ENCODE peak calls at places on chromosomes 16 and 17, in four cellular contexts. One of them, this sample, is unnamed.

GRCh38 chr17:35089846-35090193 is 26.3 kb upstream of the RFFL start:
- DNase-seq in HL-60: peak
- DNase-seq in GM12878: no peak
- DNase-seq in K562: peak
- DNase-seq in this sample: no peak

GRCh38 chr17:79630821-79631639 is 20.2 kb upstream of the RBFOX3 start:
- DNase-seq in HL-60: no peak
- DNase-seq in GM12878: no peak
- DNase-seq in K562: no peak
- DNase-seq in this sample: no peak

GRCh38 chr17:77391668-77392375 is 251.1 kb downstream of the SEC14L1 start:
- DNase-seq in HL-60: no peak
- DNase-seq in GM12878: no peak
- DNase-seq in K562: peak
- DNase-seq in this sample: no peak

GRCh38 chr17:6187836-6188235 is 117.7 kb downstream of the WSCD1 start:
- DNase-seq in HL-60: no peak
- DNase-seq in GM12878: no peak
- DNase-seq in K562: no peak
- DNase-seq in this sample: no peak

GRCh38 chr16:84806256-84806889 is 13.4 kb upstream of the CRISPLD2 start:
- DNase-seq in HL-60: peak
- DNase-seq in GM12878: peak
- DNase-seq in K562: peak
- DNase-seq in this sample: no peak

GRCh38 chr17:40910441-40910841 is 25.4 kb upstream of the KRT20 start:
- DNase-seq in HL-60: no peak
- DNase-seq in GM12878: no peak
- DNase-seq in K562: no peak
- DNase-seq in this sample: no peak

GRCh38 chr16:10120953-10121352 is 61.3 kb downstream of the GRIN2A start:
- DNase-seq in HL-60: no peak
- DNase-seq in GM12878: no peak
- DNase-seq in K562: no peak
- DNase-seq in this sample: no peak

GRCh38 chr17:28527859-28528258 is 21.7 kb downstream of the FOXN1 start:
- DNase-seq in HL-60: no peak
- DNase-seq in GM12878: no peak
- DNase-seq in K562: no peak
- DNase-seq in this sample: no peak

GRCh38 chr16:89599451-89599858 is 14.0 kb upstream of the DPEP1 start:
- DNase-seq in HL-60: no peak
- DNase-seq in GM12878: no peak
- DNase-seq in K562: peak
- DNase-seq in this sample: peak

GRCh38 chr16:25135239-25135878 is 23.8 kb downstream of the LCMT1 start:
- DNase-seq in HL-60: no peak
- DNase-seq in GM12878: no peak
- DNase-seq in K562: no peak
- DNase-seq in this sample: no peak

GRCh38 chr17:57316361-57316760 is 60.0 kb downstream of the MSI2 start:
- DNase-seq in HL-60: no peak
- DNase-seq in GM12878: no peak
- DNase-seq in K562: no peak
- DNase-seq in this sample: no peak

GRCh38 chr17:29682987-29683386 is 60.3 kb upstream of the CORO6 start:
- DNase-seq in HL-60: no peak
- DNase-seq in GM12878: no peak
- DNase-seq in K562: no peak
- DNase-seq in this sample: no peak

GRCh38 chr17:21377821-21378396 is 1.8 kb downstream of the KCNJ12 start:
- DNase-seq in HL-60: no peak
- DNase-seq in GM12878: no peak
- DNase-seq in K562: no peak
- DNase-seq in this sample: no peak

GRCh38 chr17:33416131-33416530 is 123.0 kb upstream of the ASIC2 start:
- DNase-seq in HL-60: no peak
- DNase-seq in GM12878: no peak
- DNase-seq in K562: no peak
- DNase-seq in this sample: no peak

GRCh38 chr17:43338886-43339516 is 59.8 kb upstream of the ARL4D start:
- DNase-seq in HL-60: peak
- DNase-seq in GM12878: no peak
- DNase-seq in K562: no peak
- DNase-seq in this sample: no peak

GRCh38 chr17:49130891-49131290 is 1.7 kb upstream of the B4GALNT2 start:
- DNase-seq in HL-60: no peak
- DNase-seq in GM12878: no peak
- DNase-seq in K562: no peak
- DNase-seq in this sample: no peak

GRCh38 chr17:48522031-48522593 is 8.7 kb downstream of the HOXB1 start:
- DNase-seq in HL-60: no peak
- DNase-seq in GM12878: no peak
- DNase-seq in K562: peak
- DNase-seq in this sample: no peak

GRCh38 chr16:88342491-88342890 is 40.3 kb upstream of the ZNF469 start:
- DNase-seq in HL-60: no peak
- DNase-seq in GM12878: no peak
- DNase-seq in K562: no peak
- DNase-seq in this sample: no peak

GRCh38 chr16:71540-72341 is 690 bp downstream of the RHBDF1 start:
- DNase-seq in HL-60: no peak
- DNase-seq in GM12878: no peak
- DNase-seq in K562: peak
- DNase-seq in this sample: no peak

GRCh38 chr17:60887607-60888028 is 210.0 kb downstream of the BCAS3 start:
- DNase-seq in HL-60: no peak
- DNase-seq in GM12878: no peak
- DNase-seq in K562: peak
- DNase-seq in this sample: no peak

GRCh38 chr17:32285770-32286517 is 20.3 kb downstream of the RHBDL3 start:
- DNase-seq in HL-60: no peak
- DNase-seq in GM12878: no peak
- DNase-seq in K562: no peak
- DNase-seq in this sample: no peak

GRCh38 chr17:19021622-19022083 is 17.1 kb upstream of the FAM83G start:
- DNase-seq in HL-60: no peak
- DNase-seq in GM12878: no peak
- DNase-seq in K562: peak
- DNase-seq in this sample: no peak

GRCh38 chr17:36941265-36942021 is 4.2 kb downstream of the LHX1 start:
- DNase-seq in HL-60: no peak
- DNase-seq in GM12878: no peak
- DNase-seq in K562: no peak
- DNase-seq in this sample: no peak

GRCh38 chr16:51624083-51624775 is 473.2 kb upstream of the SALL1 start:
- DNase-seq in HL-60: no peak
- DNase-seq in GM12878: no peak
- DNase-seq in K562: no peak
- DNase-seq in this sample: no peak

GRCh38 chr16:57892447-57893096 is 78.4 kb downstream of the CNGB1 start:
- DNase-seq in HL-60: peak
- DNase-seq in GM12878: no peak
- DNase-seq in K562: no peak
- DNase-seq in this sample: no peak

GRCh38 chr16:82995927-82996441 is 369.2 kb downstream of the CDH13 start:
- DNase-seq in HL-60: no peak
- DNase-seq in GM12878: no peak
- DNase-seq in K562: no peak
- DNase-seq in this sample: no peak

GRCh38 chr17:2087597-2088211 is 32.8 kb downstream of the HIC1 start:
- DNase-seq in HL-60: peak
- DNase-seq in GM12878: peak
- DNase-seq in K562: peak
- DNase-seq in this sample: no peak

GRCh38 chr17:54749157-54749556 is 151.5 kb upstream of the TOM1L1 start:
- DNase-seq in HL-60: no peak
- DNase-seq in GM12878: no peak
- DNase-seq in K562: peak
- DNase-seq in this sample: no peak

GRCh38 chr16:67727521-67728485 is 8.7 kb upstream of the GFOD2 start:
- DNase-seq in HL-60: no peak
- DNase-seq in GM12878: no peak
- DNase-seq in K562: no peak
- DNase-seq in this sample: no peak

GRCh38 chr17:9644910-9645751 is at the start of gene USP43:
- DNase-seq in HL-60: peak
- DNase-seq in GM12878: no peak
- DNase-seq in K562: peak
- DNase-seq in this sample: peak

GRCh38 chr17:30559656-30560055 is 82.4 kb downstream of the GOSR1 start:
- DNase-seq in HL-60: no peak
- DNase-seq in GM12878: no peak
- DNase-seq in K562: no peak
- DNase-seq in this sample: no peak

GRCh38 chr17:2745317-2746037 is 4.0 kb downstream of the CCDC92B start:
- DNase-seq in HL-60: no peak
- DNase-seq in GM12878: no peak
- DNase-seq in K562: no peak
- DNase-seq in this sample: no peak

GRCh38 chr17:17107281-17107680 is 65.0 kb downstream of the MPRIP start:
- DNase-seq in HL-60: no peak
- DNase-seq in GM12878: no peak
- DNase-seq in K562: no peak
- DNase-seq in this sample: no peak

GRCh38 chr17:17108681-17109049 is 66.4 kb downstream of the MPRIP start:
- DNase-seq in HL-60: no peak
- DNase-seq in GM12878: no peak
- DNase-seq in K562: no peak
- DNase-seq in this sample: no peak

GRCh38 chr17:17106716-17107115 is 64.5 kb downstream of the MPRIP start:
- DNase-seq in HL-60: no peak
- DNase-seq in GM12878: no peak
- DNase-seq in K562: no peak
- DNase-seq in this sample: no peak

GRCh38 chr17:17109231-17109630 is 67.0 kb downstream of the MPRIP start:
- DNase-seq in HL-60: no peak
- DNase-seq in GM12878: no peak
- DNase-seq in K562: no peak
- DNase-seq in this sample: no peak

DNA sequence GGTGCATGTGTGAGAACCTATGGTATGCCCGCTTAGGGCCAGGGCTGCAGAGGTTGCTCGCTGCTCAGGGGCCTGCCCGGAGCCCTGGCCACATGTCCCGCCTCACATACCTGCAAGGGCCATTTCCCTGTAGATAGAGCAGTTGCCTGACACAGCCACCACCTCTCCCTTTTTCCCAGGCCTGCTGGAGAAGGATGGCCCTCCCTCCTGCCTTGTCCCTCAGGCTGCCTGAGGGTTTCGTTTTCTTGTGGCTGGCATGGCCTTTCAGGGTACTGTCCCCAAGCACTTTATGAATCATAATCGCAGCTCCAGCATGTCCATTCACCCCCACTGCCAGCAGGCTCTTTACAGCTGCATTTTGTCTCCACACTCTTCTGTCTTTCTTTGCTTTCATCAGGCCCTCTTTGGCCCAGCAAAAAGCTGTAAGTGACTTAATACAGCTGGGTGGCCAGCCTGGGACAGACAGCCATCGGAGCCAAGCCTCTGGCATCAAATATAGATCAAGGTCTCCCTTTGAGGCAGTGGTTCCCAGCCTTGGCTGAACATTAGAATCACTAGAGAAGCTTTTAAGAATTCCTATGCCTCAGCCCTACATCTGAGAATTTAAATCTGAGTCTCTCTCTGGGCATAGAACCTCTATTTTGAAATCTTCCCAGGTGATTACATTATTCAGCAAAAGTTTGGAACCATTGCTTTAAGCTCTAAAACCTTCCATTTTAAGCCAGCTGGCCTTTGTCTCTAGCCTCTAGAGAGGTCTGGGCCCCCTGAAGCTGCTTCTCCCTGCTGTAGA is 65.8 kb downstream of the MPRIP start:
- DNase-seq in HL-60: no peak
- DNase-seq in GM12878: no peak
- DNase-seq in K562: no peak
- DNase-seq in this sample: no peak
- TF ChIP-seq SPI1 in HL-60: no peak
- TF ChIP-seq SPI1 in GM12878: no peak
- TF ChIP-seq SPI1 in K562: no peak
- TF ChIP-seq SPI1 in this sample: no peak

GRCh38 chr17:22703204-22703603 is 1010.9 kb downstream of the KCNJ18 start:
- DNase-seq in HL-60: peak
- DNase-seq in GM12878: no peak
- DNase-seq in K562: peak
- DNase-seq in this sample: no peak

GRCh38 chr17:22707626-22708025 is 1015.3 kb downstream of the KCNJ18 start:
- DNase-seq in HL-60: no peak
- DNase-seq in GM12878: no peak
- DNase-seq in K562: no peak
- DNase-seq in this sample: no peak

GRCh38 chr17:22704674-22705073 is 1012.4 kb downstream of the KCNJ18 start:
- DNase-seq in HL-60: peak
- DNase-seq in GM12878: no peak
- DNase-seq in K562: no peak
- DNase-seq in this sample: no peak

DNA sequence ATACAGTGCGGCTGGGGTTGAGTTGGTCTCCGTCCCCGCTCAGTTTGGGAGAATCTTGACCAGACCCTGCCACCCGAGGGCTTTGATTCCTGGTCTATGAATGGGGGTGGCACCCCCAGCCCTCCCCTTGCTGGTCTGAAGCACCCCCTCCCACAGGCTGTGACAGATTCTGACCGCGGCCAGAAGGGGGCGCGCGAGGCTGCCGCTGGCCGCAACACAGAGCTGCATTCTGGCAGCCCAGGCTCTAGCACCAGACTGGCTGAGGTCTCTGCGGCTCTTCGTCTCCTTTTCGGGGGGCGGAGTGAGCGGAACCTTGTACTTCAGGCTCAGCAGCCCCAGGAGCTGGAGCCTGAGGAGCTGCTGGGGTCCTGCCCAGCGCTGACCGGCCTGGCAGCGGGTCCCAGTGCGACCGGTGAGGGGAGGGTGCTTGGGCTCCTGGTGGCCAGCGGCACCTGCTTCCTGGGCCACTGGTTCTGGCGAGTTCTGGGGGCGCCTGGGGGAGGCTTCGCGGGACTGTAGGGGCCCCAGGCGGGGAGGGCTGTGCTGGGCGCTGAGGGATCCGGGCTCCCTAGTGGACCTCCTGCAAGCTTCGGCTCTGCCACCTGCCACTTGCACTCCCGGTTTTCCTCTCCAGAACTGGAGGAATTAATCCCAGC is 1011.6 kb downstream of the KCNJ18 start:
- DNase-seq in HL-60: peak
- DNase-seq in GM12878: no peak
- DNase-seq in K562: peak
- DNase-seq in this sample: no peak
- TF ChIP-seq SPI1 in HL-60: no peak
- TF ChIP-seq SPI1 in GM12878: no peak
- TF ChIP-seq SPI1 in K562: no peak
- TF ChIP-seq SPI1 in this sample: no peak

GRCh38 chr17:7974638-7975131 is 27.7 kb upstream of the GUCY2D start:
- DNase-seq in HL-60: no peak
- DNase-seq in GM12878: no peak
- DNase-seq in K562: no peak
- DNase-seq in this sample: no peak
- TF ChIP-seq SPI1 in HL-60: no peak
- TF ChIP-seq SPI1 in GM12878: no peak
- TF ChIP-seq SPI1 in K562: no peak
- TF ChIP-seq SPI1 in this sample: no peak

GRCh38 chr17:75601057-75601987 is 13.7 kb downstream of the MYO15B start:
- DNase-seq in HL-60: peak
- DNase-seq in GM12878: no peak
- DNase-seq in K562: peak
- DNase-seq in this sample: peak
- TF ChIP-seq SPI1 in HL-60: no peak
- TF ChIP-seq SPI1 in GM12878: no peak
- TF ChIP-seq SPI1 in K562: no peak
- TF ChIP-seq SPI1 in this sample: no peak

This sample was measured in GM12891.